ENCODE peak calls at places on chromosomes 7 and 10, in five cellular contexts. X, R, G, M and F are unnamed samples.

GRCh38 chr7:44798649-44799275 is 2.3 kb downstream of the PPIA start:
- DNase-seq in R (no peak), G (no peak), M (no peak), X (no peak), F (no peak)

GRCh38 chr7:129607471-129608120 is 3.9 kb upstream of the NRF1 start:
- DNase-seq in M (peak; percentile 78), R (no peak), G (peak; percentile 78), X (peak; percentile 64), F (no peak)

GRCh38 chr10:33136271-33136670 is 178.2 kb upstream of the ITGB1 start:
- DNase-seq in M (no peak), G (no peak), X (no peak), R (no peak), F (no peak)

GRCh38 chr7:24936121-24936824 is 43.7 kb downstream of the OSBPL3 start:
- DNase-seq in G (no peak), M (no peak), R (no peak), X (no peak), F (no peak)

GRCh38 chr10:59805043-59805442 is 51.8 kb upstream of the MRLN start:
- DNase-seq in R (peak; percentile 13), X (peak; percentile 23), G (peak; percentile 50), M (peak; percentile 61), F (peak; percentile 36)

GRCh38 chr10:74585231-74586087 is 240.9 kb upstream of the KAT6B start:
- DNase-seq in G (no peak), R (no peak), X (peak; percentile 41), M (no peak), F (no peak)

GRCh38 chr10:47326306-47326926 is 4.2 kb downstream of the GDF2 start:
- DNase-seq in G (peak; percentile 49), X (no peak), R (no peak), M (no peak), F (no peak)

GRCh38 chr10:46006219-46006618 is 24.2 kb downstream of the NCOA4 start:
- DNase-seq in M (no peak), R (no peak), X (no peak), G (peak; percentile 55), F (no peak)

GRCh38 chr10:93630609-93631320 is 18.4 kb downstream of the PDE6C start:
- DNase-seq in G (no peak), M (no peak), R (no peak), X (no peak), F (no peak)

GRCh38 chr10:121497513-121497912 is 100.7 kb downstream of the FGFR2 start:
- DNase-seq in X (peak; percentile 55), M (no peak), R (no peak), G (no peak), F (no peak)

GRCh38 chr7:63071920-63072319 is 926.7 kb upstream of the ZNF722 start:
- DNase-seq in X (no peak), R (no peak), M (no peak), G (no peak), F (no peak)

GRCh38 chr7:41886257-41886905 is 183.5 kb upstream of the INHBA start:
- DNase-seq in X (no peak), R (no peak), G (no peak), M (no peak), F (peak; percentile 49)

GRCh38 chr10:74786126-74786525 is 40.3 kb upstream of the KAT6B start:
- DNase-seq in R (no peak), X (no peak), G (peak; percentile 23), M (no peak), F (no peak)

GRCh38 chr10:29687411-29688160 is 52.8 kb upstream of the SVIL start:
- DNase-seq in X (no peak), R (no peak), G (no peak), M (no peak), F (no peak)

GRCh38 chr10:124906551-124907001 is 35.3 kb upstream of the ZRANB1 start:
- DNase-seq in X (no peak), R (no peak), G (no peak), M (no peak), F (no peak)

GRCh38 chr10:77965294-77965693 is 38.7 kb upstream of the DLG5 start:
- DNase-seq in G (peak; percentile 37), R (no peak), M (no peak), X (no peak), F (no peak)

GRCh38 chr10:87642486-87642885 is 17.2 kb upstream of the PAPSS2 start:
- DNase-seq in M (no peak), G (no peak), R (no peak), X (no peak), F (no peak)

GRCh38 chr7:157177333-157177993 is 38.7 kb downstream of the UBE3C start:
- DNase-seq in M (no peak), R (no peak), X (no peak), G (no peak), F (no peak)

GRCh38 chr7:30349170-30349569 is 64.8 kb downstream of the ZNRF2 start:
- DNase-seq in M (no peak), X (no peak), R (no peak), G (no peak), F (no peak)

DNA sequence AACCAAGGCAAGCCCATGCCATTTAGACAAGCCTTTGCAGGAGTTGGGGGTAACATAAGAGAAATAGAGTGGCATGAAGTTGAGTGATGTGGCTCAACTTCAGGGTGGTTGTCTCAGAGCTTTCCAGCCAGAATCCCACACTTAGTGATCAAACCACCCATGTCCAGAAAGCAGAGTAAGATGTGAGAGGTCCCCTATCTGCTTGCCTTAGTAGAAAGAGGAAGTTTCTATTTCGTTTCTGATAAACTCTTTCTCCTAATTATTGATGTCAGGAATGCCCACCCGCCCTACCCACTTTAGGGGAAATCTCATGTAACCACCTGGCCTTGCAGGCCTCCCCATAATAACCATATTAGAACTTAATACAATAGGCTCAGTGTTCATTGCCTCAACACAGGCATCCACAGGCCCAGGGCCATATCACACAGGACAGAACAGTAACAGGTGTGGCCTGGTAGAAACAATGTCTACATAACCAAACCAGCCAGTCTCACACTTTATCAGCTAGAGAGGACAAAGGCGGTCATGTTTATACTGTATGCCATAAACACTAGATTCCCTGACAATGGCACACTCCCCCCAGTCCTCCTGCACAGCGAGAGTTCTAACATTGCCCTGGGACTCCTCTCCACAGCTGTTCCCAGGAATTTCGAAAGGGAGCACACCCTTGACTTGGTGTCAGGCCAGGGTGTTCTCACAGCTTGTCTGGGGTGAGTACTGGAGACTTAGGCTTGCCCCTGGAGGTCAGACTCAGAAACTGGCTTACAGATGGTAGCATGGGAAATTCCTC is 364.4 kb downstream of the CXCL12 start:
- DNase-seq in R (no peak), X (no peak), G (no peak), M (no peak), F (no peak)
- H3K9ac ChIP-seq in R (no peak overlapping the region), X (no peak overlapping the region), G (no peak overlapping the region), M (no peak overlapping the region), F (no peak overlapping the region)

GRCh38 chr10:12188656-12189055 is 7.0 kb downstream of the NUDT5 start:
- DNase-seq in M (no peak), G (no peak), X (no peak), R (no peak), F (no peak)
- TF ChIP-seq YY1 in M (no peak), G (no peak), X (no peak), R (no peak), F (no peak)

DNA sequence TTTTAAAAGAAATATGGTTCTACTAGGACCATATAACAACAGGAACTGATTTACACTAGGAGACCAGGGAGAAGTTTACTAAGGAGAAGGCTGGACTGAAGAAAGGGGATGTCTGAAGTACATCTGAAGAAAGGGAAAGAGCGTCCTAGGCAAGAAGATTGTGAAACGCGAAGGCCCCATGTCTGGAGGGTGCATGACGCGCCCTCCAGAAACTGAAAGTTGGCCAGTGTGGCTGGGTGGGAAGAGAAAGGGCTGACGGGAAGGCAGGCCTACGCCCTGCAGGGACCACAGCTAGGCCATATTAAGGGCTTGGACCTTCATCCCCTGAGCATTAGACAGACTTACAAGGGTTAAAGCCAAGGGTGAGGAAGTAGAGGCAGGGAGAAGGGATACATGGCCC is 158.0 kb downstream of the TRIL start:
- DNase-seq in G (no peak), X (no peak), M (no peak), R (no peak), F (no peak)
- H3K9ac ChIP-seq in G (no peak overlapping the region), X (no peak overlapping the region), M (no peak overlapping the region), R (no peak overlapping the region), F (no peak overlapping the region)

GRCh38 chr7:92603089-92603445 is 12.9 kb upstream of the FAM133B start:
- DNase-seq in X (no peak), R (no peak), M (no peak), G (no peak), F (no peak)

GRCh38 chr7:92609921-92610518 is 19.8 kb upstream of the FAM133B start:
- DNase-seq in R (no peak), M (no peak), X (peak; percentile 43), G (peak; percentile 42), F (no peak)

GRCh38 chr7:92602352-92603088 is 12.3 kb upstream of the FAM133B start:
- DNase-seq in G (no peak), M (no peak), R (peak; percentile 21), X (no peak), F (no peak)

GRCh38 chr7:92608380-92609322 is 18.5 kb upstream of the FAM133B start:
- DNase-seq in M (peak; percentile 85), X (no peak), G (peak; percentile 67), R (no peak), F (peak; percentile 32)

GRCh38 chr7:92606985-92607384 is 16.8 kb upstream of the FAM133B start:
- DNase-seq in G (no peak), R (no peak), X (no peak), M (no peak), F (no peak)
- TF ChIP-seq YY1 in G (no peak), R (no peak), X (no peak), M (no peak), F (no peak)

GRCh38 chr7:130880668-130881067 is 146.7 kb upstream of the KLF14 start:
- DNase-seq in R (no peak), M (peak; percentile 13), G (no peak), X (no peak), F (no peak)

GRCh38 chr7:130879191-130879590 is 145.2 kb upstream of the KLF14 start:
- DNase-seq in G (no peak), M (no peak), R (no peak), X (no peak), F (no peak)

GRCh38 chr7:130877236-130877635 is 143.2 kb upstream of the KLF14 start:
- DNase-seq in R (no peak), M (no peak), X (no peak), G (no peak), F (no peak)

GRCh38 chr7:130877676-130878305 is 143.8 kb upstream of the KLF14 start:
- DNase-seq in M (no peak), X (no peak), R (no peak), G (no peak), F (no peak)

GRCh38 chr7:130878785-130879184 is 144.8 kb upstream of the KLF14 start:
- DNase-seq in M (no peak), R (no peak), G (no peak), X (no peak), F (no peak)
- H3K9ac ChIP-seq in M (no peak overlapping the region), R (no peak overlapping the region), G (no peak overlapping the region), X (no peak overlapping the region), F (no peak overlapping the region)

DNA sequence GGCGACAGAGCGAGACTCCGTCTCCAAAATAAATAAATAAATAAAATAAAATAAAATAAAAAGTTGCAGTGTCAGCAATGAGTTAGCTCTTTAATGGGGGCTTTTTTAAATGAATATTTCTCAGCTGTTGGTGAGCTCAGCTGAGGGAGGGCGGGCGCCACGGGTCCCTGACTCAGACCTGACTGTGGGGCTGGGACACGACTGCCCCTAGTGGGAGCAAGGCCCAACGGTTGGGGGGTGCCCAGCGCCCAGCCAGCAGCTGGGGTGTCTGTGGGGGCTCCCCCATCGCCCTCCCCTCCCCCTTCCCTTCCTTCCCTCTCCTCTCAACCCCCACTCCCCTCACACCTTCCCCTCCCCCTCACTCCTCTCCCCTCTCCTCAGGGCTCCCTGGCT is 46.6 kb downstream of the PWWP2B start:
- DNase-seq in G (peak; percentile 68), M (no peak), X (peak; percentile 77), R (no peak), F (no peak)
- TF ChIP-seq YY1 in G (no peak), M (no peak), X (no peak), R (no peak), F (no peak)